ENCODE peak calls at places on chromosome 4, in four cellular contexts. M, B, Q and I are unnamed samples.

GRCh38 chr4:98485816-98486355 is 172.5 kb downstream of the TSPAN5 start:
- DNase-seq in M (no peak), B (no peak), Q (no peak), I (no peak)

GRCh38 chr4:98711526-98711925 is 53.1 kb upstream of the TSPAN5 start:
- DNase-seq in B (no peak), M (no peak), Q (no peak), I (no peak)

GRCh38 chr4:25095756-25096552 is 64.3 kb downstream of the SEPSECS start:
- DNase-seq in M (no peak), B (no peak), Q (no peak), I (no peak)

GRCh38 chr4:17781072-17781830 is at the start of gene FAM184B:
- DNase-seq in Q (peak), B (no peak), M (no peak), I (no peak)

GRCh38 chr4:77958897-77959296 is 96.3 kb downstream of the MRPL1 start:
- DNase-seq in B (no peak), M (no peak), Q (no peak), I (no peak)

GRCh38 chr4:5398056-5398455 is 310.3 kb downstream of the EVC2 start:
- DNase-seq in Q (no peak), B (no peak), M (no peak), I (no peak)

GRCh38 chr4:44670466-44671199 is 7.6 kb upstream of the GUF1 start:
- DNase-seq in Q (no peak), B (no peak), M (no peak), I (no peak)

GRCh38 chr4:141636771-141637460 is 533 bp downstream of the IL15 start:
- DNase-seq in B (peak), Q (peak), M (peak), I (no peak)

GRCh38 chr4:31125496-31125895 is 405.3 kb downstream of the PCDH7 start:
- DNase-seq in Q (no peak), B (no peak), M (no peak), I (no peak)

GRCh38 chr4:139027771-139028170 is 12.2 kb downstream of the NOCT start:
- DNase-seq in Q (no peak), M (no peak), B (no peak), I (no peak)

GRCh38 chr4:15779336-15779735 is 1.2 kb downstream of the CD38 start:
- DNase-seq in B (no peak), M (no peak), Q (peak), I (no peak)

GRCh38 chr4:36152712-36153111 is 91.6 kb downstream of the ARAP2 start:
- DNase-seq in B (no peak), Q (no peak), M (no peak), I (no peak)

GRCh38 chr4:38560763-38561558 is 103.0 kb upstream of the KLF3 start:
- DNase-seq in M (no peak), Q (no peak), B (no peak), I (no peak)

GRCh38 chr4:85642356-85643100 is 167.6 kb downstream of the ARHGAP24 start:
- DNase-seq in Q (no peak), B (no peak), M (no peak), I (no peak)

GRCh38 chr4:142396279-142396678 is 449.8 kb downstream of the INPP4B start:
- DNase-seq in M (no peak), Q (peak), B (no peak), I (no peak)

GRCh38 chr4:143587703-143588102 is 74.2 kb downstream of the SMARCA5 start:
- DNase-seq in Q (peak), M (no peak), B (peak), I (no peak)

GRCh38 chr4:2804449-2804972 is 11.6 kb downstream of the SH3BP2 start:
- DNase-seq in Q (no peak), B (no peak), M (no peak), I (no peak)

GRCh38 chr4:144646523-144647094 is 653 bp downstream of the HHIP start:
- DNase-seq in B (no peak), Q (peak), M (no peak), I (no peak)

GRCh38 chr4:80049402-80049801 is 23.6 kb downstream of the ANTXR2 start:
- DNase-seq in M (no peak), B (no peak), Q (no peak), I (no peak)

GRCh38 chr4:20904966-20905365 is 204.7 kb downstream of the PACRGL start:
- DNase-seq in M (no peak), Q (no peak), B (no peak), I (no peak)

GRCh38 chr4:71377561-71377960 is 38.7 kb downstream of the SLC4A4 start:
- DNase-seq in Q (no peak), M (no peak), B (peak), I (no peak)

GRCh38 chr4:2789351-2789750 is 3.5 kb upstream of the SH3BP2 start:
- DNase-seq in Q (no peak), M (no peak), B (no peak), I (no peak)